ENCODE peak calls at places on chromosomes 1 and 21, in nine cellular contexts. H is DMS53; T is ovary; N is stimulated activated CD8-positive, alpha-beta memory T cell treated with anti-CD3 and anti-CD28 coated beads, Interleukin-15, amount 100 ng/mL, for 24 hours; I is cardiac fibroblast; M is neural crest cell; S is Panc1; W is AG20443; B is right cardiac atrium. D is an unnamed sample.

GRCh38 chr1:21262282-21263051 is 27.8 kb downstream of the ECE1 start:
- DNase-seq in H (peak), T (peak), B (peak), M (peak), S (no peak), I (peak), N (no peak), W (peak), D (no peak)

GRCh38 chr1:177927021-177927596 is 42.7 kb downstream of the SEC16B start:
- DNase-seq in B (no peak), I (peak), N (no peak), M (no peak), W (peak), T (no peak), H (no peak), S (no peak), D (no peak)

GRCh38 chr21:36861595-36861883 is 104.9 kb downstream of the HLCS start:
- DNase-seq in H (no peak), M (no peak), W (no peak), S (no peak), B (no peak), I (peak), T (no peak), N (no peak), D (peak)

GRCh38 chr21:43989401-43989800 is 22.7 kb upstream of the TRAPPC10 start:
- DNase-seq in B (no peak), S (no peak), H (no peak), N (no peak), W (no peak), I (no peak), T (no peak), M (no peak), D (no peak)

GRCh38 chr1:219660666-219661463 is 48.0 kb upstream of the ZC3H11B start:
- DNase-seq in W (peak), B (peak), M (peak), N (no peak), H (peak), S (peak), I (peak), T (peak), D (peak)

GRCh38 chr21:32192291-32192690 is 86.6 kb downstream of the MIS18A start:
- DNase-seq in B (no peak), H (no peak), T (no peak), N (no peak), I (no peak), M (no peak), S (no peak), W (no peak), D (no peak)

GRCh38 chr21:44933199-44933937 is 6.5 kb upstream of the SLX9 start:
- DNase-seq in B (peak), S (no peak), H (no peak), N (no peak), I (no peak), W (no peak), M (no peak), T (no peak), D (no peak)

GRCh38 chr1:226736001-226736907 is 2.8 kb downstream of the ITPKB start:
- DNase-seq in N (no peak), I (no peak), B (peak), W (no peak), S (no peak), M (no peak), T (peak), H (no peak), D (peak)

GRCh38 chr1:84377480-84378095 is 20.7 kb upstream of the DNASE2B start:
- DNase-seq in H (no peak), M (no peak), N (no peak), W (peak), S (no peak), I (peak), T (peak), B (no peak), D (no peak)

GRCh38 chr1:47817861-47818260 is 179.3 kb downstream of the TRABD2B start:
- DNase-seq in H (no peak), B (no peak), T (no peak), W (no peak), M (no peak), N (no peak), I (no peak), S (no peak), D (no peak)

GRCh38 chr1:204503122-204503912 is 8.7 kb upstream of the PIK3C2B start:
- DNase-seq in N (no peak), S (no peak), H (peak), W (peak), I (peak), M (peak), B (no peak), T (no peak), D (peak)

GRCh38 chr1:118294817-118295486 is 109.9 kb upstream of the SPAG17 start:
- DNase-seq in H (no peak), N (no peak), W (peak), I (peak), T (no peak), M (no peak), B (no peak), S (no peak), D (no peak)

GRCh38 chr1:203521071-203521794 is 27.3 kb downstream of the OPTC start:
- DNase-seq in I (no peak), B (no peak), M (no peak), H (no peak), N (no peak), W (no peak), T (no peak), S (no peak), D (peak)

GRCh38 chr1:17875882-17876280 is 120.7 kb downstream of the ACTL8 start:
- DNase-seq in B (peak), W (no peak), S (no peak), H (no peak), I (peak), T (no peak), M (no peak), N (no peak), D (no peak)

GRCh38 chr21:45542242-45542666 is at the start of gene SLC19A1:
- DNase-seq in T (peak), S (no peak), I (peak), B (peak), N (peak), W (peak), H (peak), M (peak), D (peak)

GRCh38 chr1:183980951-183981525 is 56.5 kb downstream of the COLGALT2 start:
- DNase-seq in T (no peak), W (no peak), B (no peak), M (no peak), N (no peak), I (no peak), H (no peak), S (no peak), D (no peak)

GRCh38 chr1:152886758-152887409 is 8.8 kb downstream of the SMCP start:
- DNase-seq in I (no peak), T (no peak), N (no peak), W (no peak), B (no peak), H (no peak), S (no peak), M (no peak), D (no peak)

GRCh38 chr1:109240158-109241152 is 8.9 kb upstream of the CELSR2 start:
- DNase-seq in B (peak), W (peak), I (peak), N (no peak), H (peak), M (no peak), T (peak), S (no peak), D (peak)

GRCh38 chr1:232143315-232143886 is 486.5 kb downstream of the SIPA1L2 start:
- DNase-seq in M (no peak), N (no peak), S (no peak), B (no peak), H (peak), W (no peak), I (no peak), T (no peak), D (no peak)

GRCh38 chr1:199182151-199182843 is 543.5 kb downstream of the PTPRC start:
- DNase-seq in H (no peak), B (no peak), N (no peak), I (no peak), S (no peak), W (no peak), M (no peak), T (no peak), D (no peak)

GRCh38 chr1:205270764-205271163 is 43.0 kb downstream of the TMCC2 start:
- DNase-seq in I (peak), B (no peak), N (no peak), S (peak), W (peak), H (peak), T (no peak), M (no peak), D (no peak)

GRCh38 chr1:71019248-71019647 is 28.4 kb downstream of the PTGER3 start:
- DNase-seq in B (no peak), T (no peak), H (no peak), W (no peak), N (no peak), S (no peak), I (no peak), M (no peak), D (peak)

GRCh38 chr1:223667484-223668182 is 2.1 kb upstream of the CAPN8 start:
- DNase-seq in N (no peak), H (peak), M (no peak), T (no peak), S (no peak), B (no peak), W (no peak), I (peak), D (no peak)

GRCh38 chr1:234983554-234983911 is 145.1 kb downstream of the TOMM20 start:
- DNase-seq in S (no peak), T (no peak), I (no peak), M (no peak), B (no peak), W (no peak), H (no peak), N (no peak), D (no peak)

GRCh38 chr1:5603353-5604104 is 388.7 kb downstream of the NPHP4 start:
- DNase-seq in I (no peak), T (no peak), M (no peak), N (no peak), S (no peak), B (no peak), W (no peak), H (no peak), D (no peak)

GRCh38 chr1:91732291-91732953 is 153.5 kb downstream of the TGFBR3 start:
- DNase-seq in N (no peak), W (peak), T (no peak), H (peak), M (no peak), S (no peak), I (peak), B (no peak), D (no peak)

GRCh38 chr1:58290685-58291372 is 255.7 kb downstream of the OMA1 start:
- DNase-seq in M (peak), S (no peak), W (peak), I (peak), H (peak), B (peak), T (no peak), N (no peak), D (peak)

GRCh38 chr1:26862781-26863676 is at the start of gene SFN:
- DNase-seq in W (no peak), M (no peak), B (peak), N (no peak), I (no peak), S (peak), T (no peak), H (peak), D (peak)

GRCh38 chr1:201357636-201358348 is 19.7 kb downstream of the TNNT2 start:
- DNase-seq in T (no peak), W (no peak), I (no peak), M (no peak), B (peak), N (no peak), S (no peak), H (peak), D (peak)

GRCh38 chr21:30044447-30045064 is 104.8 kb upstream of the GRIK1 start:
- DNase-seq in B (no peak), I (peak), M (peak), S (peak), N (no peak), T (no peak), W (peak), H (peak), D (peak)

D was measured in NCI-H69.